ENCODE peak calls at places on chromosomes 5 and 9, in four cellular contexts. O is stomach, R is fibroblast of pulmonary artery, J is choroid plexus epithelial cell. B is an unnamed sample.

GRCh38 chr9:33620738-33621439 is 96.8 kb downstream of the ANKRD18B start:
- DNase-seq in J (peak), O (no peak), R (peak), B (peak)

GRCh38 chr5:5191906-5192305 is 51.8 kb downstream of the ADAMTS16 start:
- DNase-seq in R (no peak), O (no peak), J (no peak), B (no peak)

GRCh38 chr5:169742773-169743296 is 105.8 kb downstream of the DOCK2 start:
- DNase-seq in R (peak), J (peak), O (no peak), B (peak)

GRCh38 chr5:58849995-58850667 is 267.3 kb downstream of the RAB3C start:
- DNase-seq in O (peak), R (peak), J (peak), B (peak)

GRCh38 chr5:127705120-127705892 is 2.1 kb downstream of the CCDC192 start:
- DNase-seq in R (peak), O (no peak), J (peak), B (peak)

GRCh38 chr9:100602302-100602930 is 24.5 kb downstream of the CAVIN4 start:
- DNase-seq in R (peak), O (no peak), J (peak), B (peak)

GRCh38 chr9:137463931-137464290 is 4.8 kb upstream of the NSMF start:
- DNase-seq in J (no peak), R (no peak), O (no peak), B (no peak)

GRCh38 chr5:52269853-52270252 is 517.9 kb upstream of the ITGA1 start:
- DNase-seq in O (no peak), R (no peak), J (no peak), B (no peak)

GRCh38 chr9:133990366-133991210 is 1.5 kb downstream of the VAV2 start:
- DNase-seq in O (peak), R (peak), J (peak), B (peak)

GRCh38 chr9:127142931-127143464 is 20.6 kb upstream of the ANGPTL2 start:
- DNase-seq in O (peak), R (no peak), J (no peak), B (no peak)
- TF ChIP-seq CTCF in O (no peak), R (no peak), J (no peak), B (no peak)

DNA sequence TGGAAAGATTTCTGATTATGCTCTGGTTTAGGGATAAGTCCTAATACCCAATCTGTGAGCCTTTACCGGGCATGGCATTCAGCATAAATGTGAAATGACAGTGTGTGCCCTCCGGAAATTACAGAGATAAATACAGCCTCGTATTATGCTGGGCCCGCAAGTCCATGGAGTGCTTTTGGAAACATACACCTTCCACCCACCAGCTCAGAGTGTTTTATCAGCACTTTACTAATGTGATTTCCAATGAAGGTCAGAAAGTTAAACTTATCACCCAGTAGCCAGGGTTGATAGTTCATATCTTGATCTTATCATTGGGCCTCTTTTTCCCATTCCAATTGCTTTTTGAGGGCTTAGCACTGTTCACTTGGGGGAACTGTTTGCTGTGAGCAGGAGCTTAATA is 94.8 kb downstream of the SGCD start:
- DNase-seq in R (no peak), J (no peak), O (no peak), B (no peak)
- H3K4me3 ChIP-seq in R (no peak), J (no peak), O (no peak), B (no peak)

GRCh38 chr5:64209353-64209752 is 43.7 kb downstream of the RNF180 start:
- DNase-seq in R (no peak), J (no peak), O (no peak), B (no peak)

GRCh38 chr5:64201986-64202385 is 36.3 kb downstream of the RNF180 start:
- DNase-seq in J (peak), R (peak), O (no peak), B (no peak)

GRCh38 chr5:64210866-64211265 is 45.2 kb downstream of the RNF180 start:
- DNase-seq in R (peak), J (peak), O (no peak), B (peak)

GRCh38 chr5:64207978-64208377 is 42.3 kb downstream of the RNF180 start:
- DNase-seq in R (peak), J (peak), O (no peak), B (peak)

DNA sequence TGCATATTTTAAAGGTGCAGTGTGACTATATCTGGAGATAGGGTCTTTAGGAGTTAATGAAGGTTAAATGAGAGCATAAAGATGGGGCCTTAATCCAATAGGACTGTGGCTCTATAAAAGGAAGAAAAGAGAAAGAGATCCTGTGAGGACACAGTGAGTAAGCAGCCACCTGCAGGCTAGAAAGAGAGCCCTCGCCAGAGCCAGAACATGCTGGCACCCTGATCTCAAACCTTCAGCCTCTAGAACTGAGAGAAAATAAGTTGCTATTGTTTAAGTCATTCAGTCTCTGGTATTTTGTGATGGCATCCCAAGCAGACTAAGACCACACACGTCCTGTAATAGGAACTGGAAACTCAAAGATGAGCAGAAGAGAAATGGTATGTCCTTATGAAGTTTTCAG is 41.0 kb downstream of the RNF180 start:
- DNase-seq in J (no peak), O (no peak), R (no peak), B (no peak)
- TF ChIP-seq CTCF in J (no peak), O (no peak), R (no peak), B (no peak)

GRCh38 chr9:128218172-128218517 is 15.0 kb downstream of the DNM1 start:
- DNase-seq in J (no peak), O (no peak), R (no peak), B (no peak)
- H3K4me3 ChIP-seq in J (peak), O (peak), R (no peak), B (peak)